ENCODE peak calls at places on chromosomes 3 and 15, in ten cellular contexts. One of them, this sample, is unnamed.

GRCh38 chr3:138456961-138457862 is 22.8 kb downstream of the ESYT3 start:
- DNase-seq in activated CD8-positive, alpha-beta memory T cell treated with anti-CD3 and anti-CD28 coated beads for 4 hours: no peak
- DNase-seq in NCI-H345: no peak
- DNase-seq in T-helper 9 cell: no peak
- DNase-seq in GM19239: no peak
- DNase-seq in T-cell: no peak
- DNase-seq in iris pigment epithelial cell: no peak
- DNase-seq in activated T-helper 1 cell treated with anti-CD3 and anti-CD28 coated beads, Interleukin-12 subunit alpha, Interleukin-12 subunit beta, Interleukin-2, Interleukin-4 antibody, amounts not matched to agents 30 ng/mL and 10 ng/mL and 1 ng/mL, durations not matched to agents 14 hours and 24 hours and 36 hours: no peak
- DNase-seq in RCC 7860: no peak
- DNase-seq in T-helper 17 cell: no peak
- DNase-seq in this sample: no peak

GRCh38 chr15:43915820-43916660 is 89.2 kb downstream of the WDR76 start:
- DNase-seq in NCI-H345: no peak
- DNase-seq in activated CD8-positive, alpha-beta memory T cell treated with anti-CD3 and anti-CD28 coated beads for 4 hours: no peak
- DNase-seq in T-helper 9 cell: no peak
- DNase-seq in activated T-helper 1 cell treated with anti-CD3 and anti-CD28 coated beads, Interleukin-12 subunit alpha, Interleukin-12 subunit beta, Interleukin-2, Interleukin-4 antibody, amounts not matched to agents 30 ng/mL and 10 ng/mL and 1 ng/mL, durations not matched to agents 14 hours and 24 hours and 36 hours: no peak
- DNase-seq in T-cell: no peak
- DNase-seq in iris pigment epithelial cell: no peak
- DNase-seq in T-helper 17 cell: no peak
- DNase-seq in GM19239: no peak
- DNase-seq in RCC 7860: no peak
- DNase-seq in this sample: no peak

GRCh38 chr3:50210510-50211367 is 5.7 kb downstream of the SLC38A3 start:
- DNase-seq in GM19239: no peak
- DNase-seq in RCC 7860: no peak
- DNase-seq in T-helper 9 cell: no peak
- DNase-seq in iris pigment epithelial cell: no peak
- DNase-seq in activated CD8-positive, alpha-beta memory T cell treated with anti-CD3 and anti-CD28 coated beads for 4 hours: no peak
- DNase-seq in T-cell: no peak
- DNase-seq in T-helper 17 cell: no peak
- DNase-seq in activated T-helper 1 cell treated with anti-CD3 and anti-CD28 coated beads, Interleukin-12 subunit alpha, Interleukin-12 subunit beta, Interleukin-2, Interleukin-4 antibody, amounts not matched to agents 30 ng/mL and 10 ng/mL and 1 ng/mL, durations not matched to agents 14 hours and 24 hours and 36 hours: no peak
- DNase-seq in NCI-H345: peak
- DNase-seq in this sample: no peak

GRCh38 chr15:99845009-99845408 is 111.8 kb upstream of the LYSMD4 start:
- DNase-seq in activated CD8-positive, alpha-beta memory T cell treated with anti-CD3 and anti-CD28 coated beads for 4 hours: no peak
- DNase-seq in GM19239: no peak
- DNase-seq in T-cell: no peak
- DNase-seq in T-helper 9 cell: no peak
- DNase-seq in NCI-H345: no peak
- DNase-seq in T-helper 17 cell: no peak
- DNase-seq in RCC 7860: no peak
- DNase-seq in activated T-helper 1 cell treated with anti-CD3 and anti-CD28 coated beads, Interleukin-12 subunit alpha, Interleukin-12 subunit beta, Interleukin-2, Interleukin-4 antibody, amounts not matched to agents 30 ng/mL and 10 ng/mL and 1 ng/mL, durations not matched to agents 14 hours and 24 hours and 36 hours: no peak
- DNase-seq in iris pigment epithelial cell: peak
- DNase-seq in this sample: no peak

GRCh38 chr15:61275901-61276300 is 46.8 kb upstream of the RORA start:
- DNase-seq in T-helper 9 cell: no peak
- DNase-seq in GM19239: no peak
- DNase-seq in RCC 7860: no peak
- DNase-seq in T-helper 17 cell: no peak
- DNase-seq in activated T-helper 1 cell treated with anti-CD3 and anti-CD28 coated beads, Interleukin-12 subunit alpha, Interleukin-12 subunit beta, Interleukin-2, Interleukin-4 antibody, amounts not matched to agents 30 ng/mL and 10 ng/mL and 1 ng/mL, durations not matched to agents 14 hours and 24 hours and 36 hours: no peak
- DNase-seq in activated CD8-positive, alpha-beta memory T cell treated with anti-CD3 and anti-CD28 coated beads for 4 hours: no peak
- DNase-seq in NCI-H345: peak
- DNase-seq in T-cell: no peak
- DNase-seq in iris pigment epithelial cell: no peak
- DNase-seq in this sample: no peak

GRCh38 chr3:14793126-14793857 is 25.5 kb upstream of the FGD5 start:
- DNase-seq in GM19239: no peak
- DNase-seq in T-helper 17 cell: no peak
- DNase-seq in activated T-helper 1 cell treated with anti-CD3 and anti-CD28 coated beads, Interleukin-12 subunit alpha, Interleukin-12 subunit beta, Interleukin-2, Interleukin-4 antibody, amounts not matched to agents 30 ng/mL and 10 ng/mL and 1 ng/mL, durations not matched to agents 14 hours and 24 hours and 36 hours: no peak
- DNase-seq in activated CD8-positive, alpha-beta memory T cell treated with anti-CD3 and anti-CD28 coated beads for 4 hours: no peak
- DNase-seq in NCI-H345: no peak
- DNase-seq in T-helper 9 cell: no peak
- DNase-seq in T-cell: no peak
- DNase-seq in RCC 7860: no peak
- DNase-seq in iris pigment epithelial cell: no peak
- DNase-seq in this sample: no peak

GRCh38 chr15:75201609-75202250 is at the start of gene C15orf39:
- DNase-seq in GM19239: peak
- DNase-seq in T-helper 17 cell: peak
- DNase-seq in RCC 7860: peak
- DNase-seq in T-cell: peak
- DNase-seq in T-helper 9 cell: peak
- DNase-seq in iris pigment epithelial cell: peak
- DNase-seq in activated CD8-positive, alpha-beta memory T cell treated with anti-CD3 and anti-CD28 coated beads for 4 hours: peak
- DNase-seq in NCI-H345: peak
- DNase-seq in activated T-helper 1 cell treated with anti-CD3 and anti-CD28 coated beads, Interleukin-12 subunit alpha, Interleukin-12 subunit beta, Interleukin-2, Interleukin-4 antibody, amounts not matched to agents 30 ng/mL and 10 ng/mL and 1 ng/mL, durations not matched to agents 14 hours and 24 hours and 36 hours: peak
- DNase-seq in this sample: peak

GRCh38 chr3:37255990-37256308 is 81.6 kb upstream of the LRRFIP2 start:
- DNase-seq in T-cell: no peak
- DNase-seq in NCI-H345: no peak
- DNase-seq in GM19239: no peak
- DNase-seq in iris pigment epithelial cell: no peak
- DNase-seq in activated T-helper 1 cell treated with anti-CD3 and anti-CD28 coated beads, Interleukin-12 subunit alpha, Interleukin-12 subunit beta, Interleukin-2, Interleukin-4 antibody, amounts not matched to agents 30 ng/mL and 10 ng/mL and 1 ng/mL, durations not matched to agents 14 hours and 24 hours and 36 hours: no peak
- DNase-seq in T-helper 9 cell: no peak
- DNase-seq in RCC 7860: no peak
- DNase-seq in T-helper 17 cell: no peak
- DNase-seq in activated CD8-positive, alpha-beta memory T cell treated with anti-CD3 and anti-CD28 coated beads for 4 hours: no peak
- DNase-seq in this sample: no peak

GRCh38 chr3:122754867-122755835 is 38.5 kb downstream of the HSPBAP1 start:
- DNase-seq in T-helper 17 cell: no peak
- DNase-seq in iris pigment epithelial cell: peak
- DNase-seq in GM19239: peak
- DNase-seq in T-cell: no peak
- DNase-seq in NCI-H345: no peak
- DNase-seq in T-helper 9 cell: no peak
- DNase-seq in activated T-helper 1 cell treated with anti-CD3 and anti-CD28 coated beads, Interleukin-12 subunit alpha, Interleukin-12 subunit beta, Interleukin-2, Interleukin-4 antibody, amounts not matched to agents 30 ng/mL and 10 ng/mL and 1 ng/mL, durations not matched to agents 14 hours and 24 hours and 36 hours: no peak
- DNase-seq in activated CD8-positive, alpha-beta memory T cell treated with anti-CD3 and anti-CD28 coated beads for 4 hours: no peak
- DNase-seq in RCC 7860: peak
- DNase-seq in this sample: no peak

GRCh38 chr3:61824553-61825135 is 263.3 kb downstream of the PTPRG start:
- DNase-seq in NCI-H345: no peak
- DNase-seq in activated T-helper 1 cell treated with anti-CD3 and anti-CD28 coated beads, Interleukin-12 subunit alpha, Interleukin-12 subunit beta, Interleukin-2, Interleukin-4 antibody, amounts not matched to agents 30 ng/mL and 10 ng/mL and 1 ng/mL, durations not matched to agents 14 hours and 24 hours and 36 hours: no peak
- DNase-seq in iris pigment epithelial cell: no peak
- DNase-seq in activated CD8-positive, alpha-beta memory T cell treated with anti-CD3 and anti-CD28 coated beads for 4 hours: no peak
- DNase-seq in T-helper 9 cell: no peak
- DNase-seq in RCC 7860: peak
- DNase-seq in T-cell: no peak
- DNase-seq in GM19239: no peak
- DNase-seq in T-helper 17 cell: no peak
- DNase-seq in this sample: no peak

GRCh38 chr15:79811406-79812405 is 85.1 kb downstream of the MTHFS start:
- DNase-seq in T-helper 9 cell: no peak
- DNase-seq in activated T-helper 1 cell treated with anti-CD3 and anti-CD28 coated beads, Interleukin-12 subunit alpha, Interleukin-12 subunit beta, Interleukin-2, Interleukin-4 antibody, amounts not matched to agents 30 ng/mL and 10 ng/mL and 1 ng/mL, durations not matched to agents 14 hours and 24 hours and 36 hours: no peak
- DNase-seq in RCC 7860: no peak
- DNase-seq in T-cell: no peak
- DNase-seq in iris pigment epithelial cell: peak
- DNase-seq in activated CD8-positive, alpha-beta memory T cell treated with anti-CD3 and anti-CD28 coated beads for 4 hours: no peak
- DNase-seq in GM19239: no peak
- DNase-seq in T-helper 17 cell: no peak
- DNase-seq in NCI-H345: peak
- DNase-seq in this sample: no peak

GRCh38 chr3:145698749-145699148 is 462.2 kb downstream of the PLOD2 start:
- DNase-seq in T-cell: no peak
- DNase-seq in RCC 7860: no peak
- DNase-seq in activated CD8-positive, alpha-beta memory T cell treated with anti-CD3 and anti-CD28 coated beads for 4 hours: no peak
- DNase-seq in iris pigment epithelial cell: no peak
- DNase-seq in T-helper 9 cell: no peak
- DNase-seq in GM19239: no peak
- DNase-seq in NCI-H345: no peak
- DNase-seq in activated T-helper 1 cell treated with anti-CD3 and anti-CD28 coated beads, Interleukin-12 subunit alpha, Interleukin-12 subunit beta, Interleukin-2, Interleukin-4 antibody, amounts not matched to agents 30 ng/mL and 10 ng/mL and 1 ng/mL, durations not matched to agents 14 hours and 24 hours and 36 hours: no peak
- DNase-seq in T-helper 17 cell: no peak
- DNase-seq in this sample: no peak

GRCh38 chr3:104909188-104909587 is 457.5 kb upstream of the ALCAM start:
- DNase-seq in iris pigment epithelial cell: peak
- DNase-seq in activated T-helper 1 cell treated with anti-CD3 and anti-CD28 coated beads, Interleukin-12 subunit alpha, Interleukin-12 subunit beta, Interleukin-2, Interleukin-4 antibody, amounts not matched to agents 30 ng/mL and 10 ng/mL and 1 ng/mL, durations not matched to agents 14 hours and 24 hours and 36 hours: no peak
- DNase-seq in T-cell: no peak
- DNase-seq in RCC 7860: peak
- DNase-seq in GM19239: no peak
- DNase-seq in NCI-H345: peak
- DNase-seq in activated CD8-positive, alpha-beta memory T cell treated with anti-CD3 and anti-CD28 coated beads for 4 hours: no peak
- DNase-seq in T-helper 17 cell: no peak
- DNase-seq in T-helper 9 cell: no peak
- DNase-seq in this sample: no peak

GRCh38 chr3:72797773-72798543 is 50.3 kb downstream of the SHQ1 start:
- DNase-seq in T-cell: no peak
- DNase-seq in RCC 7860: peak
- DNase-seq in iris pigment epithelial cell: no peak
- DNase-seq in activated T-helper 1 cell treated with anti-CD3 and anti-CD28 coated beads, Interleukin-12 subunit alpha, Interleukin-12 subunit beta, Interleukin-2, Interleukin-4 antibody, amounts not matched to agents 30 ng/mL and 10 ng/mL and 1 ng/mL, durations not matched to agents 14 hours and 24 hours and 36 hours: no peak
- DNase-seq in T-helper 9 cell: no peak
- DNase-seq in NCI-H345: peak
- DNase-seq in activated CD8-positive, alpha-beta memory T cell treated with anti-CD3 and anti-CD28 coated beads for 4 hours: no peak
- DNase-seq in T-helper 17 cell: no peak
- DNase-seq in GM19239: no peak
- DNase-seq in this sample: no peak

GRCh38 chr3:188941103-188941502 is 230.7 kb upstream of the TPRG1 start:
- DNase-seq in activated T-helper 1 cell treated with anti-CD3 and anti-CD28 coated beads, Interleukin-12 subunit alpha, Interleukin-12 subunit beta, Interleukin-2, Interleukin-4 antibody, amounts not matched to agents 30 ng/mL and 10 ng/mL and 1 ng/mL, durations not matched to agents 14 hours and 24 hours and 36 hours: no peak
- DNase-seq in iris pigment epithelial cell: no peak
- DNase-seq in T-helper 17 cell: no peak
- DNase-seq in GM19239: no peak
- DNase-seq in activated CD8-positive, alpha-beta memory T cell treated with anti-CD3 and anti-CD28 coated beads for 4 hours: no peak
- DNase-seq in NCI-H345: no peak
- DNase-seq in T-cell: no peak
- DNase-seq in T-helper 9 cell: no peak
- DNase-seq in RCC 7860: no peak
- DNase-seq in this sample: no peak

GRCh38 chr3:42509111-42509510 is 6.7 kb downstream of the VIPR1 start:
- DNase-seq in T-helper 9 cell: no peak
- DNase-seq in activated CD8-positive, alpha-beta memory T cell treated with anti-CD3 and anti-CD28 coated beads for 4 hours: no peak
- DNase-seq in T-helper 17 cell: no peak
- DNase-seq in RCC 7860: no peak
- DNase-seq in GM19239: no peak
- DNase-seq in T-cell: no peak
- DNase-seq in NCI-H345: no peak
- DNase-seq in activated T-helper 1 cell treated with anti-CD3 and anti-CD28 coated beads, Interleukin-12 subunit alpha, Interleukin-12 subunit beta, Interleukin-2, Interleukin-4 antibody, amounts not matched to agents 30 ng/mL and 10 ng/mL and 1 ng/mL, durations not matched to agents 14 hours and 24 hours and 36 hours: no peak
- DNase-seq in iris pigment epithelial cell: no peak
- DNase-seq in this sample: no peak

GRCh38 chr3:13316603-13317002 is 103.5 kb downstream of the NUP210 start:
- DNase-seq in T-helper 9 cell: no peak
- DNase-seq in GM19239: no peak
- DNase-seq in T-helper 17 cell: no peak
- DNase-seq in iris pigment epithelial cell: no peak
- DNase-seq in RCC 7860: no peak
- DNase-seq in NCI-H345: no peak
- DNase-seq in activated CD8-positive, alpha-beta memory T cell treated with anti-CD3 and anti-CD28 coated beads for 4 hours: no peak
- DNase-seq in T-cell: no peak
- DNase-seq in activated T-helper 1 cell treated with anti-CD3 and anti-CD28 coated beads, Interleukin-12 subunit alpha, Interleukin-12 subunit beta, Interleukin-2, Interleukin-4 antibody, amounts not matched to agents 30 ng/mL and 10 ng/mL and 1 ng/mL, durations not matched to agents 14 hours and 24 hours and 36 hours: no peak
- DNase-seq in this sample: no peak

GRCh38 chr3:38247366-38248035 is 18.1 kb upstream of the SLC22A13 start:
- DNase-seq in activated T-helper 1 cell treated with anti-CD3 and anti-CD28 coated beads, Interleukin-12 subunit alpha, Interleukin-12 subunit beta, Interleukin-2, Interleukin-4 antibody, amounts not matched to agents 30 ng/mL and 10 ng/mL and 1 ng/mL, durations not matched to agents 14 hours and 24 hours and 36 hours: no peak
- DNase-seq in NCI-H345: no peak
- DNase-seq in T-helper 17 cell: no peak
- DNase-seq in GM19239: no peak
- DNase-seq in T-cell: no peak
- DNase-seq in RCC 7860: peak
- DNase-seq in iris pigment epithelial cell: peak
- DNase-seq in T-helper 9 cell: no peak
- DNase-seq in activated CD8-positive, alpha-beta memory T cell treated with anti-CD3 and anti-CD28 coated beads for 4 hours: no peak
- DNase-seq in this sample: no peak